ENCODE peak calls at places on chromosomes 5 and 9, in seven cellular contexts. Y is uterus, G is thoracic aorta, X is tibial nerve, D is lung, H is esophagus squamous epithelium, I is mucosa of descending colon. A is an unnamed sample. For H3K9me3, the result is how much of the 10 kb centered on the place peaks cover.

GRCh38 chr5:149337746-149338145 is 7.6 kb upstream of the GRPEL2 start:
- DNase-seq in Y (no peak), G (no peak), X (no peak), D (no peak), H (no peak), I (no peak), A (no peak)

GRCh38 chr9:19689324-19690087 is 99.3 kb downstream of the SLC24A2 start:
- DNase-seq in Y (no peak), G (no peak), X (no peak), D (no peak), H (no peak), I (no peak), A (no peak)

GRCh38 chr5:170278611-170279500 is 18.7 kb downstream of the LCP2 start:
- DNase-seq in Y (no peak), G (no peak), X (no peak), D (peak), H (peak), I (peak), A (peak)

GRCh38 chr9:65409471-65409980 is 124.5 kb upstream of the FOXD4L5 start:
- DNase-seq in Y (no peak), G (no peak), X (no peak), D (no peak), H (no peak), I (no peak), A (no peak)

GRCh38 chr9:11312976-11313375 is 700.2 kb upstream of the PTPRD start:
- DNase-seq in Y (no peak), G (no peak), X (no peak), D (no peak), H (no peak), I (no peak), A (no peak)

GRCh38 chr9:120539951-120540350 is 40.0 kb downstream of the CDK5RAP2 start:
- DNase-seq in Y (no peak), G (no peak), X (no peak), D (no peak), H (no peak), I (no peak), A (no peak)

GRCh38 chr5:72600401-72600981 is 93.3 kb upstream of the ZNF366 start:
- DNase-seq in Y (no peak), G (no peak), X (no peak), D (no peak), H (no peak), I (no peak), A (no peak)

GRCh38 chr9:129310666-129311350 is 132.7 kb upstream of the IER5L start:
- DNase-seq in Y (no peak), G (no peak), X (no peak), D (no peak), H (no peak), I (no peak), A (no peak)

DNA sequence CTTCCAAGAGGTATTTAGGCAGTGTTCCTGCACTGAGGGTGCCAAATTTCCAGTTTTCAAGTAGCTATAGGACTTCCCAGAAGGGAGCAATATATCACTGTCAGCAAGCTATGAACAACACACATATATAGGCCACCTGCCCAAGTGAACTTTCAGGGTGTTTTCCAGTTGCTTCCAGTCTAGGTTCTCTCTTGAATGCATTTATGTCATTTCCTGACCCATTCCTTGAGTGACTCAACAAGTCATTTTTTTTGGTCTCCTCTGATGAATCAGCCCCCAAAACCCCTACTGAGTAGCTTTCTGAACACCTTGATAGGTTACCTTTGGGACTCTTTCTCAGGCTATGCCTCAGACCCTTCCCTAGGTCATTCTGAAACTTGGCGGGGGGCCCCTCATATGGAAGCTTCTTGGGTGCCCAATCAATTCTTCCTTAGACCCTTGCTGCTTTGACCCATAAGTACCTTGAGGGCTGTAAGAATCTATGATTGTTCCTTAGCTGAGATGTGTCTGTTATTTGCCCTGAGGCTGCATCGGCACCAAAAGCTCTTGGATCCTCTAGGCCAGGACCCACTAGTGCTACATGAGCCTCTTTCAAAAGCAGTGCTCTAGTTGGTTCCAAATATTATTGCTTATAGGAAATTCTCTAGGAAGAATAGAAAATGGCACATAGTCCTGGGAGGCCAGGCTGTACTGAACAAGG is 12.4 kb downstream of the DNAJB5 start:
- DNase-seq in Y (no peak), G (no peak), X (no peak), D (no peak), H (no peak), I (no peak), A (no peak)
- TF ChIP-seq CTCF in Y (no peak), G (no peak), X (no peak), D (no peak), H (no peak), I (no peak), A (no peak)

DNA sequence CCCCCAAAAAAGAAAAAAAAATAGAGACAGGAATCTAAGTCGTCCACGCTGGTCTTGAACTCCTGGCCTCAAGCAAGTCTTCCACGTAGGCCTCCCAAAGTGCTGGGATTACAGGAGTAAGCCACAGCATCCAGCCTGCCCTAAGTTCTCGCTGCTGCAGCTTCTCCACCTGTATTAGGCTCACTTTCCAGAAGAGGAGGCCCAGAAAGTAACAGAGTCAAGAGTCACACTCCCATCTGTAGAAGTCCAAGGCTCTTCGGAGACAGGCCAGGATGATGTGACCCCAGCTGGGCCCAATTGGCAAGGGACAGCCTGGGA is 1.8 kb downstream of the EEIG1 start:
- DNase-seq in Y (peak), G (no peak), X (no peak), D (no peak), H (no peak), I (no peak), A (no peak)
- H3K9me3 ChIP-seq in Y (under half), G (under half), X (under half), D (under half), H (under half), I (under half), A (under half)

GRCh38 chr9:131346559-131346958 is 47.3 kb upstream of the PRRC2B start:
- DNase-seq in Y (no peak), G (no peak), X (no peak), D (no peak), H (no peak), I (no peak), A (no peak)
- TF ChIP-seq CTCF in Y (no peak), G (no peak), X (no peak), D (no peak), H (no peak), I (no peak), A (no peak)

DNA sequence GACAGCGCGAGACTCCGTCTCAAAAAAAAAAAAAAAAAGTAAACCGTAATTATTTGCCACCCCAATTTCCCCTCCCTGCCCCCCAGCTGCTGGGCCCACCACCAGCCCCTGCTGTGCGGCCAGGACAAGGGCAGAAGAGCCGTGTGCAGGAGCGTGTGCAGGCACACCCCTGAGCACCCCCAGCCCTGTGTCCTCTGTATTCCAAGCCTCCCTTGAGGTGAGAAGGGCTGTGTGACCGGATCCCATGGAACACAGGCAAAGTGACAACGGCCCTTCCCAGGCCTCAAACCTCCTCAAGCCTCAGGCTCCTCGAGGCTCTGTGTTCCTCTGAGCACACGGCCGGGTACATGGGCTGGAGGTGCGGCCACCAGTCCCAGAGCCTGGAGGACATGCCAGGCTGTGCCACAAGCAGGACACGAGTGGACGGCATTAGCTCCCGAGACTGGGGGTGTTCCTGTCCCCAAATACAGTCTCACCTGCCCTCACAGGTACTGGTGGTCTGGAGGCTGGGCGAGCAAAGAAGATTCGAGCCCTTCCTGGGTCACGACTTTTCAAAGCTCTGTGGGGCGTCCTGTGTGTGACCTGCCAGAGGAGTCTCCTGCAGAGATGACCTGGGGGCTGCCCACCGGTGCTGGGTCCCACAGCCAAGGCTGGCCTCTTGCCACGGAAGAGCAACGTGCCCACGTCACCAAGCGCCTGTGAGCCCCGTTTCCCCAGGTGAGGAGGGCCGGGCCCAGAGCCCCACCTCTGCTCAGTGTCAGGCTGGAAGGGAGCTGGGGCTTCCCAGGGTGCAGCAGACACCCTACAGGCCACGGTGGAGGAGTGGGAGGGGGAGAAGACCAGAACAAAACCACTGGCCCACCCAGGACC is 47.1 kb upstream of the SIMC1 start:
- DNase-seq in Y (no peak), G (no peak), X (no peak), D (no peak), H (no peak), I (no peak), A (no peak)
- H3K9me3 ChIP-seq in Y (under half), G (under half), X (under half), D (under half), H (under half), I (under half), A (under half)

GRCh38 chr5:1010181-1010510 is 1.5 kb downstream of the NKD2 start:
- DNase-seq in Y (no peak), G (no peak), X (no peak), D (no peak), H (no peak), I (no peak), A (no peak)

GRCh38 chr5:1012316-1012841 is 3.8 kb downstream of the NKD2 start:
- DNase-seq in Y (no peak), G (no peak), X (no peak), D (no peak), H (no peak), I (no peak), A (no peak)

GRCh38 chr5:1011741-1012315 is 3.2 kb downstream of the NKD2 start:
- DNase-seq in Y (no peak), G (no peak), X (no peak), D (no peak), H (no peak), I (no peak), A (no peak)

GRCh38 chr5:1010641-1011046 is 2.0 kb downstream of the NKD2 start:
- DNase-seq in Y (no peak), G (no peak), X (no peak), D (no peak), H (no peak), I (no peak), A (no peak)

GRCh38 chr5:1011226-1011631 is 2.6 kb downstream of the NKD2 start:
- DNase-seq in Y (no peak), G (no peak), X (no peak), D (no peak), H (no peak), I (peak), A (no peak)
- TF ChIP-seq CTCF in Y (no peak), G (no peak), X (no peak), D (no peak), H (peak), I (peak), A (peak)

DNA sequence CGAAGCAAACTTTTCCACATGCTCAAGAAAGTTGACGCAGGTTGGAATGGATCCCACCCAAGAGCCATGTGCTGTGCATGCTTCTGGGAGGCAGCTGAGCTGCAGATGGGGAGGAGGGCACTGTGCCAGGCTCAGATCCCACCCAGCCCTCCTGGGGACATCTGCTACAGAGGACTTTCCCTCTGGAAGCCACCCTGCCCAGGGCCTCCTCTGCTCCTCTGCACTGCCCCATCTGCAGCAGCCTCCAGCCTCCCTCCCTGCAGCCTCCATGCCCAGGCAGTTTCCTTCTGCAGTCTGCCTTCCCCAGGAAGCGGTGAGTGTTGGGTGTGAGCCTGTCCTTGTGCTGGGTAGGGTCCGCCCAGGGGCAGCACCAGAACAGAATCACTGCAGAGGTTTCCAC is 75.2 kb downstream of the COL23A1 start:
- DNase-seq in Y (no peak), G (no peak), X (no peak), D (no peak), H (no peak), I (no peak), A (no peak)
- H3K9me3 ChIP-seq in Y (under half), G (under half), X (under half), D (under half), H (under half), I (under half), A (under half)

DNA sequence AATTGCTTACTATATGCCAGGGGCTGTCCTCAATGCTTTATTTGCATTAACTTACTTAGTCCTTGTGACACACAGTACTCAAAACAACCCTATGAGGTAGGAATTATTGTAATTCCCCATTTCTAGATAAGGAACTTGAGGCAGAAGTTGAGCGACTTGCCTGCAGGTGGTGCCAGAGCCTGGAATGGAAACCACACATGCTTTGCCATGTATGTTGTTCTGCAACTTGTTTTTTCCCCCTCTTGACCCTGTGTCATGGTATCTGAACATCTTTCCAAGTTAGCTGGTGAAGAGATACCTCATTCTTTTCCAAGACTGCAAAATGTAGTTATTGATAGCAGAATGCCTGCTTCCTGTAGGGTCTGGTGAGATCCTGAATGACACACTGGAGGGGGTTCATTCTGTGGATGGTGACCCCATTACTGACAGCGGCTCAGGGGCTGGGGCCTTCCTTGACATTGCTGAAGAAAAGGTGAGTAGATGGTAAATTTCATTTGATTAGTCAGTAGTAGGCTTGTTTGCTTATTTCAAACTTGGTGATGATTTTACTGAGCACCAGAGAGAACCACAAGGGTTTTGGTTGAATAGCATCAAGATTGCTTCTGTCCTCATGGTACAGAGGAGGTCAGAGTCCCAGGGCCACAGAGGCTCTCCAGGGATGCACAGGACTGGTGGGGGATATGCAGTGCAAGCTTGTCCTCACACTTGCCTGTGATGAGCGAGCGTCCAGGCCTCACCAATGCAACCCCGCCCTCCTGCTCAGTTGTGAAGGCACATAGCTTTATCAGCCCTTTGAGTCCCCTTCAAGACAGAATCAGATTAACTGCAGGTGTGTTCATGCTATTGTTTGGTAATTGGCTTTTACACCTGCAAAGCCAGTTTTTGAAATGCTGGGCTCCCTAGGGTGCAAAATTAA is 57.0 kb downstream of the COL15A1 start:
- DNase-seq in Y (no peak), G (no peak), X (peak), D (no peak), H (no peak), I (peak), A (peak)
- TF ChIP-seq CTCF in Y (peak), G (peak), X (peak), D (peak), H (peak), I (peak), A (peak)

A was measured in CD4-positive, alpha-beta T cell.